ENCODE peak calls at places on chromosomes 5 and 9, in ten cellular contexts. One of them, this sample, is unnamed.

GRCh38 chr5:178223828-178224335 is 8.7 kb downstream of the PHYKPL start:
- DNase-seq in effector memory CD8-positive, alpha-beta T cell: no peak
- DNase-seq in astrocyte of the cerebellum: no peak
- DNase-seq in caudate nucleus: no peak
- DNase-seq in Right ventricle myocardium superior: no peak
- DNase-seq in HepG2: no peak
- DNase-seq in retina: no peak
- DNase-seq in Calu3: no peak
- DNase-seq in C1 segment of cervical spinal cord: no peak
- DNase-seq in activated CD4-positive, alpha-beta memory T cell treated with anti-CD3 and anti-CD28 coated beads, Interleukin-2, amount 10 ng/mL, durations not matched to agents 7 days and 5 days: no peak
- DNase-seq in this sample: no peak

GRCh38 chr5:22998775-22999174 is 145.6 kb upstream of the CDH12 start:
- DNase-seq in effector memory CD8-positive, alpha-beta T cell: no peak
- DNase-seq in astrocyte of the cerebellum: no peak
- DNase-seq in caudate nucleus: no peak
- DNase-seq in Right ventricle myocardium superior: no peak
- DNase-seq in HepG2: no peak
- DNase-seq in retina: no peak
- DNase-seq in Calu3: no peak
- DNase-seq in C1 segment of cervical spinal cord: no peak
- DNase-seq in activated CD4-positive, alpha-beta memory T cell treated with anti-CD3 and anti-CD28 coated beads, Interleukin-2, amount 10 ng/mL, durations not matched to agents 7 days and 5 days: no peak
- DNase-seq in this sample: no peak

GRCh38 chr5:123754167-123754840 is 242.3 kb downstream of the CSNK1G3 start:
- DNase-seq in effector memory CD8-positive, alpha-beta T cell: no peak
- DNase-seq in astrocyte of the cerebellum: no peak
- DNase-seq in caudate nucleus: no peak
- DNase-seq in Right ventricle myocardium superior: no peak
- DNase-seq in HepG2: no peak
- DNase-seq in retina: peak
- DNase-seq in Calu3: no peak
- DNase-seq in C1 segment of cervical spinal cord: no peak
- DNase-seq in activated CD4-positive, alpha-beta memory T cell treated with anti-CD3 and anti-CD28 coated beads, Interleukin-2, amount 10 ng/mL, durations not matched to agents 7 days and 5 days: no peak
- DNase-seq in this sample: no peak

GRCh38 chr9:78994476-78994875 is 577.3 kb upstream of the TLE4 start:
- DNase-seq in effector memory CD8-positive, alpha-beta T cell: no peak
- DNase-seq in astrocyte of the cerebellum: no peak
- DNase-seq in caudate nucleus: no peak
- DNase-seq in Right ventricle myocardium superior: no peak
- DNase-seq in HepG2: no peak
- DNase-seq in retina: no peak
- DNase-seq in Calu3: no peak
- DNase-seq in C1 segment of cervical spinal cord: no peak
- DNase-seq in activated CD4-positive, alpha-beta memory T cell treated with anti-CD3 and anti-CD28 coated beads, Interleukin-2, amount 10 ng/mL, durations not matched to agents 7 days and 5 days: no peak
- DNase-seq in this sample: no peak

GRCh38 chr5:9325549-9325948 is 220.3 kb downstream of the SEMA5A start:
- DNase-seq in effector memory CD8-positive, alpha-beta T cell: no peak
- DNase-seq in astrocyte of the cerebellum: no peak
- DNase-seq in caudate nucleus: no peak
- DNase-seq in Right ventricle myocardium superior: no peak
- DNase-seq in HepG2: no peak
- DNase-seq in retina: no peak
- DNase-seq in Calu3: no peak
- DNase-seq in C1 segment of cervical spinal cord: no peak
- DNase-seq in activated CD4-positive, alpha-beta memory T cell treated with anti-CD3 and anti-CD28 coated beads, Interleukin-2, amount 10 ng/mL, durations not matched to agents 7 days and 5 days: no peak
- DNase-seq in this sample: no peak

GRCh38 chr5:142023836-142024235 is 11.0 kb upstream of the GNPDA1 start:
- DNase-seq in effector memory CD8-positive, alpha-beta T cell: no peak
- DNase-seq in astrocyte of the cerebellum: no peak
- DNase-seq in caudate nucleus: no peak
- DNase-seq in Right ventricle myocardium superior: no peak
- DNase-seq in HepG2: no peak
- DNase-seq in retina: no peak
- DNase-seq in Calu3: no peak
- DNase-seq in C1 segment of cervical spinal cord: no peak
- DNase-seq in activated CD4-positive, alpha-beta memory T cell treated with anti-CD3 and anti-CD28 coated beads, Interleukin-2, amount 10 ng/mL, durations not matched to agents 7 days and 5 days: no peak
- DNase-seq in this sample: no peak

GRCh38 chr9:90342607-90343006 is 300.0 kb downstream of the DIRAS2 start:
- DNase-seq in effector memory CD8-positive, alpha-beta T cell: no peak
- DNase-seq in astrocyte of the cerebellum: no peak
- DNase-seq in caudate nucleus: no peak
- DNase-seq in Right ventricle myocardium superior: no peak
- DNase-seq in HepG2: no peak
- DNase-seq in retina: no peak
- DNase-seq in Calu3: no peak
- DNase-seq in C1 segment of cervical spinal cord: no peak
- DNase-seq in activated CD4-positive, alpha-beta memory T cell treated with anti-CD3 and anti-CD28 coated beads, Interleukin-2, amount 10 ng/mL, durations not matched to agents 7 days and 5 days: no peak
- DNase-seq in this sample: no peak

GRCh38 chr9:99000480-99001395 is 57.0 kb downstream of the COL15A1 start:
- DNase-seq in effector memory CD8-positive, alpha-beta T cell: peak
- DNase-seq in astrocyte of the cerebellum: peak
- DNase-seq in caudate nucleus: no peak
- DNase-seq in Right ventricle myocardium superior: peak
- DNase-seq in HepG2: peak
- DNase-seq in retina: no peak
- DNase-seq in Calu3: peak
- DNase-seq in C1 segment of cervical spinal cord: no peak
- DNase-seq in activated CD4-positive, alpha-beta memory T cell treated with anti-CD3 and anti-CD28 coated beads, Interleukin-2, amount 10 ng/mL, durations not matched to agents 7 days and 5 days: peak
- DNase-seq in this sample: peak

GRCh38 chr9:114281421-114282103 is 41.3 kb upstream of the ORM1 start:
- DNase-seq in effector memory CD8-positive, alpha-beta T cell: no peak
- DNase-seq in astrocyte of the cerebellum: no peak
- DNase-seq in caudate nucleus: no peak
- DNase-seq in Right ventricle myocardium superior: peak
- DNase-seq in HepG2: no peak
- DNase-seq in retina: no peak
- DNase-seq in Calu3: no peak
- DNase-seq in C1 segment of cervical spinal cord: no peak
- DNase-seq in activated CD4-positive, alpha-beta memory T cell treated with anti-CD3 and anti-CD28 coated beads, Interleukin-2, amount 10 ng/mL, durations not matched to agents 7 days and 5 days: no peak
- DNase-seq in this sample: peak

GRCh38 chr5:179257190-179257741 is 88.0 kb downstream of the ADAMTS2 start:
- DNase-seq in effector memory CD8-positive, alpha-beta T cell: no peak
- DNase-seq in astrocyte of the cerebellum: no peak
- DNase-seq in caudate nucleus: no peak
- DNase-seq in Right ventricle myocardium superior: peak
- DNase-seq in HepG2: no peak
- DNase-seq in retina: no peak
- DNase-seq in Calu3: no peak
- DNase-seq in C1 segment of cervical spinal cord: no peak
- DNase-seq in activated CD4-positive, alpha-beta memory T cell treated with anti-CD3 and anti-CD28 coated beads, Interleukin-2, amount 10 ng/mL, durations not matched to agents 7 days and 5 days: no peak
- DNase-seq in this sample: peak

GRCh38 chr9:136985027-136985602 is 2.3 kb downstream of the LCNL1 start:
- DNase-seq in effector memory CD8-positive, alpha-beta T cell: no peak
- DNase-seq in astrocyte of the cerebellum: no peak
- DNase-seq in caudate nucleus: no peak
- DNase-seq in Right ventricle myocardium superior: no peak
- DNase-seq in HepG2: no peak
- DNase-seq in retina: no peak
- DNase-seq in Calu3: no peak
- DNase-seq in C1 segment of cervical spinal cord: no peak
- DNase-seq in activated CD4-positive, alpha-beta memory T cell treated with anti-CD3 and anti-CD28 coated beads, Interleukin-2, amount 10 ng/mL, durations not matched to agents 7 days and 5 days: no peak
- DNase-seq in this sample: no peak

GRCh38 chr5:103234239-103234975 is 24.2 kb upstream of the MACIR start:
- DNase-seq in effector memory CD8-positive, alpha-beta T cell: no peak
- DNase-seq in astrocyte of the cerebellum: peak
- DNase-seq in caudate nucleus: no peak
- DNase-seq in Right ventricle myocardium superior: no peak
- DNase-seq in HepG2: no peak
- DNase-seq in retina: no peak
- DNase-seq in Calu3: no peak
- DNase-seq in C1 segment of cervical spinal cord: no peak
- DNase-seq in activated CD4-positive, alpha-beta memory T cell treated with anti-CD3 and anti-CD28 coated beads, Interleukin-2, amount 10 ng/mL, durations not matched to agents 7 days and 5 days: no peak
- DNase-seq in this sample: no peak

GRCh38 chr5:139306628-139307379 is 13.3 kb downstream of the MATR3 start:
- DNase-seq in effector memory CD8-positive, alpha-beta T cell: no peak
- DNase-seq in astrocyte of the cerebellum: no peak
- DNase-seq in caudate nucleus: no peak
- DNase-seq in Right ventricle myocardium superior: no peak
- DNase-seq in HepG2: no peak
- DNase-seq in retina: no peak
- DNase-seq in Calu3: no peak
- DNase-seq in C1 segment of cervical spinal cord: no peak
- DNase-seq in activated CD4-positive, alpha-beta memory T cell treated with anti-CD3 and anti-CD28 coated beads, Interleukin-2, amount 10 ng/mL, durations not matched to agents 7 days and 5 days: no peak
- DNase-seq in this sample: no peak

GRCh38 chr9:69452110-69452780 is 127.2 kb downstream of the ENTREP1 start:
- DNase-seq in effector memory CD8-positive, alpha-beta T cell: no peak
- DNase-seq in astrocyte of the cerebellum: peak
- DNase-seq in caudate nucleus: no peak
- DNase-seq in Right ventricle myocardium superior: no peak
- DNase-seq in HepG2: no peak
- DNase-seq in retina: no peak
- DNase-seq in Calu3: no peak
- DNase-seq in C1 segment of cervical spinal cord: no peak
- DNase-seq in activated CD4-positive, alpha-beta memory T cell treated with anti-CD3 and anti-CD28 coated beads, Interleukin-2, amount 10 ng/mL, durations not matched to agents 7 days and 5 days: no peak
- DNase-seq in this sample: no peak

GRCh38 chr9:105439428-105439827 is 8.4 kb upstream of the FSD1L start:
- DNase-seq in effector memory CD8-positive, alpha-beta T cell: no peak
- DNase-seq in astrocyte of the cerebellum: no peak
- DNase-seq in caudate nucleus: no peak
- DNase-seq in Right ventricle myocardium superior: no peak
- DNase-seq in HepG2: no peak
- DNase-seq in retina: no peak
- DNase-seq in Calu3: no peak
- DNase-seq in C1 segment of cervical spinal cord: no peak
- DNase-seq in activated CD4-positive, alpha-beta memory T cell treated with anti-CD3 and anti-CD28 coated beads, Interleukin-2, amount 10 ng/mL, durations not matched to agents 7 days and 5 days: no peak
- DNase-seq in this sample: no peak

GRCh38 chr5:8270246-8270645 is 401.3 kb downstream of the MTRR start:
- DNase-seq in effector memory CD8-positive, alpha-beta T cell: no peak
- DNase-seq in astrocyte of the cerebellum: no peak
- DNase-seq in caudate nucleus: no peak
- DNase-seq in Right ventricle myocardium superior: no peak
- DNase-seq in HepG2: no peak
- DNase-seq in retina: no peak
- DNase-seq in Calu3: no peak
- DNase-seq in C1 segment of cervical spinal cord: no peak
- DNase-seq in activated CD4-positive, alpha-beta memory T cell treated with anti-CD3 and anti-CD28 coated beads, Interleukin-2, amount 10 ng/mL, durations not matched to agents 7 days and 5 days: no peak
- DNase-seq in this sample: no peak

GRCh38 chr5:145243016-145243415 is 592.1 kb downstream of the PRELID2 start:
- DNase-seq in effector memory CD8-positive, alpha-beta T cell: no peak
- DNase-seq in astrocyte of the cerebellum: peak
- DNase-seq in caudate nucleus: no peak
- DNase-seq in Right ventricle myocardium superior: no peak
- DNase-seq in HepG2: no peak
- DNase-seq in retina: no peak
- DNase-seq in Calu3: no peak
- DNase-seq in C1 segment of cervical spinal cord: no peak
- DNase-seq in activated CD4-positive, alpha-beta memory T cell treated with anti-CD3 and anti-CD28 coated beads, Interleukin-2, amount 10 ng/mL, durations not matched to agents 7 days and 5 days: no peak
- DNase-seq in this sample: no peak

GRCh38 chr5:63931841-63932240 is 30.4 kb downstream of the HTR1A start:
- DNase-seq in effector memory CD8-positive, alpha-beta T cell: no peak
- DNase-seq in astrocyte of the cerebellum: no peak
- DNase-seq in caudate nucleus: no peak
- DNase-seq in Right ventricle myocardium superior: no peak
- DNase-seq in HepG2: no peak
- DNase-seq in retina: no peak
- DNase-seq in Calu3: no peak
- DNase-seq in C1 segment of cervical spinal cord: peak
- DNase-seq in activated CD4-positive, alpha-beta memory T cell treated with anti-CD3 and anti-CD28 coated beads, Interleukin-2, amount 10 ng/mL, durations not matched to agents 7 days and 5 days: no peak
- DNase-seq in this sample: no peak

GRCh38 chr5:82594097-82594496 is 315.9 kb upstream of the RPS23 start:
- DNase-seq in effector memory CD8-positive, alpha-beta T cell: no peak
- DNase-seq in astrocyte of the cerebellum: no peak
- DNase-seq in caudate nucleus: no peak
- DNase-seq in Right ventricle myocardium superior: no peak
- DNase-seq in HepG2: peak
- DNase-seq in retina: no peak
- DNase-seq in Calu3: no peak
- DNase-seq in C1 segment of cervical spinal cord: no peak
- DNase-seq in activated CD4-positive, alpha-beta memory T cell treated with anti-CD3 and anti-CD28 coated beads, Interleukin-2, amount 10 ng/mL, durations not matched to agents 7 days and 5 days: no peak
- DNase-seq in this sample: no peak

GRCh38 chr9:114261987-114262386 is 60.9 kb upstream of the ORM1 start:
- DNase-seq in effector memory CD8-positive, alpha-beta T cell: no peak
- DNase-seq in astrocyte of the cerebellum: no peak
- DNase-seq in caudate nucleus: no peak
- DNase-seq in Right ventricle myocardium superior: no peak
- DNase-seq in HepG2: no peak
- DNase-seq in retina: no peak
- DNase-seq in Calu3: no peak
- DNase-seq in C1 segment of cervical spinal cord: no peak
- DNase-seq in activated CD4-positive, alpha-beta memory T cell treated with anti-CD3 and anti-CD28 coated beads, Interleukin-2, amount 10 ng/mL, durations not matched to agents 7 days and 5 days: no peak
- DNase-seq in this sample: no peak

GRCh38 chr9:92561374-92562329 is 25.9 kb upstream of the ECM2 start:
- DNase-seq in effector memory CD8-positive, alpha-beta T cell: no peak
- DNase-seq in astrocyte of the cerebellum: peak
- DNase-seq in caudate nucleus: no peak
- DNase-seq in Right ventricle myocardium superior: no peak
- DNase-seq in HepG2: no peak
- DNase-seq in retina: no peak
- DNase-seq in Calu3: no peak
- DNase-seq in C1 segment of cervical spinal cord: no peak
- DNase-seq in activated CD4-positive, alpha-beta memory T cell treated with anti-CD3 and anti-CD28 coated beads, Interleukin-2, amount 10 ng/mL, durations not matched to agents 7 days and 5 days: no peak
- DNase-seq in this sample: no peak

GRCh38 chr5:41508186-41508585 is 2.2 kb downstream of the PLCXD3 start:
- DNase-seq in effector memory CD8-positive, alpha-beta T cell: no peak
- DNase-seq in astrocyte of the cerebellum: no peak
- DNase-seq in caudate nucleus: no peak
- DNase-seq in Right ventricle myocardium superior: no peak
- DNase-seq in HepG2: no peak
- DNase-seq in retina: no peak
- DNase-seq in Calu3: no peak
- DNase-seq in C1 segment of cervical spinal cord: no peak
- DNase-seq in activated CD4-positive, alpha-beta memory T cell treated with anti-CD3 and anti-CD28 coated beads, Interleukin-2, amount 10 ng/mL, durations not matched to agents 7 days and 5 days: no peak
- DNase-seq in this sample: no peak

GRCh38 chr9:3478549-3478953 is 47.2 kb downstream of the RFX3 start:
- DNase-seq in effector memory CD8-positive, alpha-beta T cell: no peak
- DNase-seq in astrocyte of the cerebellum: no peak
- DNase-seq in caudate nucleus: no peak
- DNase-seq in Right ventricle myocardium superior: no peak
- DNase-seq in HepG2: peak
- DNase-seq in retina: no peak
- DNase-seq in Calu3: peak
- DNase-seq in C1 segment of cervical spinal cord: no peak
- DNase-seq in activated CD4-positive, alpha-beta memory T cell treated with anti-CD3 and anti-CD28 coated beads, Interleukin-2, amount 10 ng/mL, durations not matched to agents 7 days and 5 days: no peak
- DNase-seq in this sample: no peak

GRCh38 chr5:110726249-110727024 is at the start of gene TMEM232:
- DNase-seq in effector memory CD8-positive, alpha-beta T cell: peak
- DNase-seq in astrocyte of the cerebellum: peak
- DNase-seq in caudate nucleus: peak
- DNase-seq in Right ventricle myocardium superior: peak
- DNase-seq in HepG2: peak
- DNase-seq in retina: peak
- DNase-seq in Calu3: peak
- DNase-seq in C1 segment of cervical spinal cord: peak
- DNase-seq in activated CD4-positive, alpha-beta memory T cell treated with anti-CD3 and anti-CD28 coated beads, Interleukin-2, amount 10 ng/mL, durations not matched to agents 7 days and 5 days: peak
- DNase-seq in this sample: peak

GRCh38 chr5:178590141-178590923 is at the start of gene COL23A1:
- DNase-seq in effector memory CD8-positive, alpha-beta T cell: peak
- DNase-seq in astrocyte of the cerebellum: peak
- DNase-seq in caudate nucleus: peak
- DNase-seq in Right ventricle myocardium superior: peak
- DNase-seq in HepG2: no peak
- DNase-seq in retina: peak
- DNase-seq in Calu3: no peak
- DNase-seq in C1 segment of cervical spinal cord: no peak
- DNase-seq in activated CD4-positive, alpha-beta memory T cell treated with anti-CD3 and anti-CD28 coated beads, Interleukin-2, amount 10 ng/mL, durations not matched to agents 7 days and 5 days: peak
- DNase-seq in this sample: peak

GRCh38 chr9:37410354-37410861 is 12.1 kb upstream of the GRHPR start:
- DNase-seq in effector memory CD8-positive, alpha-beta T cell: no peak
- DNase-seq in astrocyte of the cerebellum: no peak
- DNase-seq in caudate nucleus: no peak
- DNase-seq in Right ventricle myocardium superior: no peak
- DNase-seq in HepG2: no peak
- DNase-seq in retina: no peak
- DNase-seq in Calu3: no peak
- DNase-seq in C1 segment of cervical spinal cord: no peak
- DNase-seq in activated CD4-positive, alpha-beta memory T cell treated with anti-CD3 and anti-CD28 coated beads, Interleukin-2, amount 10 ng/mL, durations not matched to agents 7 days and 5 days: no peak
- DNase-seq in this sample: no peak

GRCh38 chr9:11551106-11551505 is 938.3 kb upstream of the PTPRD start:
- DNase-seq in effector memory CD8-positive, alpha-beta T cell: no peak
- DNase-seq in astrocyte of the cerebellum: no peak
- DNase-seq in caudate nucleus: no peak
- DNase-seq in Right ventricle myocardium superior: no peak
- DNase-seq in HepG2: no peak
- DNase-seq in retina: no peak
- DNase-seq in Calu3: no peak
- DNase-seq in C1 segment of cervical spinal cord: no peak
- DNase-seq in activated CD4-positive, alpha-beta memory T cell treated with anti-CD3 and anti-CD28 coated beads, Interleukin-2, amount 10 ng/mL, durations not matched to agents 7 days and 5 days: no peak
- DNase-seq in this sample: no peak

GRCh38 chr5:139849942-139850341 is 54.3 kb downstream of the PSD2 start:
- DNase-seq in effector memory CD8-positive, alpha-beta T cell: no peak
- DNase-seq in astrocyte of the cerebellum: no peak
- DNase-seq in caudate nucleus: no peak
- DNase-seq in Right ventricle myocardium superior: no peak
- DNase-seq in HepG2: no peak
- DNase-seq in retina: no peak
- DNase-seq in Calu3: no peak
- DNase-seq in C1 segment of cervical spinal cord: no peak
- DNase-seq in activated CD4-positive, alpha-beta memory T cell treated with anti-CD3 and anti-CD28 coated beads, Interleukin-2, amount 10 ng/mL, durations not matched to agents 7 days and 5 days: no peak
- DNase-seq in this sample: no peak

This sample was measured in activated effector memory CD4-positive, alpha-beta T cell treated with anti-CD3 and anti-CD28 coated beads, Interleukin-2, amount 50 U/mL, for 16 hours.